ENCODE peak calls at places on chromosomes 2 and 18, in ten cellular contexts. J is ovary; D is fibroblast of lung; T is substantia nigra; N is coronary artery; Y is neural progenitor cell; L is breast epithelium; W is effector memory CD4-positive, alpha-beta T cell; E is GM23248; F is upper lobe of left lung. S is an unnamed sample.
A peak's percentile ranks its signal among the peaks of the same experiment; 100 is the strongest.

GRCh38 chr2:230721712-230722111 is 9.1 kb downstream of the CAB39 start:
- DNase-seq in J (no peak), D (no peak), T (no peak), N (no peak), Y (no peak), L (no peak), W (no peak), E (peak; percentile 39), F (no peak), S (peak; percentile 48)

GRCh38 chr18:34866739-34867138 is 156.6 kb downstream of the DTNA start:
- DNase-seq in J (no peak), D (peak; percentile 44), T (no peak), N (no peak), Y (peak; percentile 27), L (no peak), W (no peak), E (peak; percentile 61), F (no peak), S (no peak)

GRCh38 chr2:239597216-239597615 is 196.4 kb upstream of the HDAC4 start:
- DNase-seq in J (no peak), D (no peak), T (no peak), N (peak; percentile 49), Y (no peak), L (no peak), W (no peak), E (no peak), F (peak; percentile 8), S (no peak)

GRCh38 chr18:944440-944839 is 39.8 kb downstream of the ADCYAP1 start:
- DNase-seq in J (no peak), D (peak; percentile 2), T (no peak), N (no peak), Y (no peak), L (no peak), W (no peak), E (peak; percentile 60), F (peak; percentile 26), S (no peak)

GRCh38 chr2:113078350-113078839 is 10.6 kb downstream of the IL1F10 start:
- DNase-seq in J (no peak), D (no peak), T (no peak), N (no peak), Y (no peak), L (no peak), W (no peak), E (peak; percentile 81), F (peak; percentile 60), S (no peak)

GRCh38 chr18:37962316-37962966 is 396.8 kb upstream of the CELF4 start:
- DNase-seq in J (no peak), D (no peak), T (no peak), N (no peak), Y (peak; percentile 65), L (no peak), W (no peak), E (no peak), F (no peak), S (no peak)

GRCh38 chr2:105919826-105920225 is 175.1 kb downstream of the NCK2 start:
- DNase-seq in J (no peak), D (peak; percentile 58), T (no peak), N (peak; percentile 55), Y (no peak), L (no peak), W (peak; percentile 28), E (peak; percentile 59), F (no peak), S (no peak)

GRCh38 chr2:158726906-158727592 is 68.1 kb upstream of the DAPL1 start:
- DNase-seq in J (no peak), D (no peak), T (peak; percentile 92), N (no peak), Y (peak; percentile 30), L (no peak), W (no peak), E (no peak), F (no peak), S (no peak)

GRCh38 chr18:59233017-59233410 is 13.1 kb downstream of the GRP start:
- DNase-seq in J (no peak), D (no peak), T (no peak), N (no peak), Y (no peak), L (no peak), W (no peak), E (peak; percentile 81), F (no peak), S (no peak)

GRCh38 chr2:172096661-172097547 is 5.8 kb downstream of the DLX2 start:
- DNase-seq in J (no peak), D (no peak), T (no peak), N (no peak), Y (peak; percentile 61), L (no peak), W (no peak), E (peak; percentile 97), F (no peak), S (no peak)

GRCh38 chr2:239106314-239106908 is 258.5 kb downstream of the TWIST2 start:
- DNase-seq in J (peak; percentile 58), D (peak; percentile 62), T (peak; percentile 91), N (no peak), Y (peak; percentile 73), L (no peak), W (no peak), E (peak; percentile 88), F (no peak), S (peak; percentile 10)

GRCh38 chr2:38466409-38466808 is 89.3 kb upstream of the ATL2 start:
- DNase-seq in J (no peak), D (no peak), T (no peak), N (no peak), Y (no peak), L (no peak), W (no peak), E (no peak), F (no peak), S (no peak)
- H3K27ac ChIP-seq in J (peak overlapping the region; percentile 78), D (no peak overlapping the region), T (no peak overlapping the region), N (peak overlapping the region; percentile 74), Y (no peak overlapping the region), L (peak overlapping the region; percentile 69), W (no peak overlapping the region), E (no peak overlapping the region), F (no peak overlapping the region), S (no peak overlapping the region)

DNA sequence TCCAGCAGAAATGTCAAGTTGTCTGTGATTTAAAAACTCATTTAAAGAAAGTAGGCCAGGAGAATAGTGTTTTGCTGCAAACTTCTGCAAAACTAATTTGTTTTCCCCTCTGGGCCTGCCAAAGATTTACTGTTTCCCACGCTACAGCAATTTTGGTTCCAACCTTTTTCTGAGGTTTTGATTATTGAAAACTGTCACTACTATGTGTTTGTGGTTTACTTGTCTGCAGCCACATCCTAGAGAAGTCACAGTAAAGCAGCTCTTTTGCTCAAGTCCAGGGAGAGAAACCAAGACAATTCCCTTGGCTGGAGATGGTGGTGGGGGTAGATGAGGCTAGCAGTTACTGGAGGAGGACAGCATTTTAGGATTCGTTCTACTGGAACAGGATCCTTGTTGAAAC is 12.8 kb downstream of the IL1R2 start:
- DNase-seq in J (no peak), D (no peak), T (no peak), N (no peak), Y (no peak), L (no peak), W (no peak), E (no peak), F (no peak), S (no peak)
- H3K27ac ChIP-seq in J (peak overlapping the region; percentile 37), D (no peak overlapping the region), T (no peak overlapping the region), N (no peak overlapping the region), Y (no peak overlapping the region), L (no peak overlapping the region), W (no peak overlapping the region), E (no peak overlapping the region), F (no peak overlapping the region), S (no peak overlapping the region)

GRCh38 chr2:140892429-140892828 is 1238.4 kb downstream of the LRP1B start:
- DNase-seq in J (no peak), D (no peak), T (no peak), N (no peak), Y (no peak), L (no peak), W (no peak), E (no peak), F (no peak), S (no peak)

GRCh38 chr2:140893685-140894084 is 1237.1 kb downstream of the LRP1B start:
- DNase-seq in J (no peak), D (peak; percentile 89), T (no peak), N (no peak), Y (no peak), L (no peak), W (no peak), E (peak; percentile 81), F (no peak), S (no peak)

GRCh38 chr2:140895378-140895777 is 1235.4 kb downstream of the LRP1B start:
- DNase-seq in J (no peak), D (no peak), T (no peak), N (no peak), Y (peak; percentile 2), L (no peak), W (no peak), E (no peak), F (no peak), S (no peak)

GRCh38 chr2:140891614-140892212 is 1239.1 kb downstream of the LRP1B start:
- DNase-seq in J (no peak), D (no peak), T (no peak), N (no peak), Y (no peak), L (no peak), W (no peak), E (no peak), F (no peak), S (no peak)

DNA sequence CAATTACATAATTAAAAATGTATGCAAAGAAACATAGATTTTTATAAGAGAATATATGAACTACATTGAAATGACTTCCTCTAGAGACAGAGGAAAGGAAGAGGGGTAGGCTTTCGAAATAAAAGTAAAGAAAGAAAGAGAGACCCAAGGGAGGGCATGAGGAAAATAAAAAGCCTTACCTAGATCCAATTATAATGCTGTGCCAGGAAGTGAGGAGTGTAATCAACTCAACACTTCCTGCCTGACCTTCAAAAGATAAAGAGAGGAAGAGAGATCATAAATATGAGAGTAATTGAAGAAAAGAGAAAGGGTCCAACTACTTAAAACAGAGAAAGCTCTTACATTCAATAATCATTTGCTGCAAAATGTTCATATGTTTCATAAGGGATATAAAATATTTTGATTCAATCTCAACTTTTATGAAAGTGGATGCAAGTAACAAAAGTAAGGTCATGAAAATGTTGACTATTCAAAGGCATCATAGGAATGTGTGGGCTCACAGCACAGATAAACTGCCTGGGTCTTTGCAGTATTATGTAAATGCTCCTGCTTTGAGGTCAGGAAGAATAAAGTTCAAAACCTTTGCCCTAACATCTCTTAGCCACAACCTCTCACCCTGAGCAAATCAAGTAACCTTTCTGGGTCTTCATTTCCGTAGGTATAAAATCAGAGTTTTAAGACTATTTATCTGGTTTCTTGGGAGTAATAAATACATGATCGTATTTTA is 1237.7 kb downstream of the LRP1B start:
- DNase-seq in J (no peak), D (no peak), T (no peak), N (no peak), Y (no peak), L (no peak), W (no peak), E (no peak), F (no peak), S (no peak)
- H3K27ac ChIP-seq in J (no peak overlapping the region), D (no peak overlapping the region), T (no peak overlapping the region), N (no peak overlapping the region), Y (no peak overlapping the region), L (no peak overlapping the region), W (no peak overlapping the region), E (no peak overlapping the region), F (no peak overlapping the region), S (no peak overlapping the region)

DNA sequence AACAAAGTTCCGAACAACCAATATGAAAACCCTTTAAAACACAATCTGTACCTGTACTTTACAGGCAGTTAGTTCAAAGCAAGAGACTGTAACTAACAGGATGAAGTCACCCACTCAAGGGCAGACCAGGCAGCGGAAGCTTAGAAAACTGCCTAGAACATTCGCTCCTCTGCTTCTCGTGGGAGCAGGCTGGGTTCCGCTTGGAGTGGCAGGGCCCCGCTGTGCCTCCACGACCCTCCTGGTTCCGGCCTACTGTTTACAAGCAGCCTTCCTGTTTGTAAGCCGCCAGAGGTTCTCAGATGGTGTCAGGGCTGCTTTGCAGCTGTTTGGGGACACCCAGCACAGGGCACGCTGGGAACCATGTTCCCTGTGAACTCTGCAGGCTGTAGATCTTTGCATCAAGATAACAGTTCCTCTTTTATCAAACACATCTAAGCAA is 31.3 kb downstream of the CIB4 start:
- DNase-seq in J (no peak), D (no peak), T (no peak), N (peak; percentile 62), Y (no peak), L (no peak), W (no peak), E (no peak), F (no peak), S (no peak)
- H3K27ac ChIP-seq in J (no peak overlapping the region), D (no peak overlapping the region), T (no peak overlapping the region), N (no peak overlapping the region), Y (no peak overlapping the region), L (no peak overlapping the region), W (no peak overlapping the region), E (no peak overlapping the region), F (peak overlapping the region; percentile 76), S (no peak overlapping the region)

S was measured in MM.1S.